ENCODE peak calls at places on chromosomes 3 and 15, in nine cellular contexts. U is NCI-H1694 treated with DMSO at 0.1 percent for 48 hours, L is amniotic stem cell, H is H54, S is HuH-7, Q is NCI-H1436, P is tibial artery, O is upper lobe of right lung, A is foreskin keratinocyte. T is an unnamed sample.

GRCh38 chr15:63166219-63166618 is 8.9 kb upstream of the RPS27L start:
- DNase-seq in O (no peak), P (no peak), L (no peak), U (no peak), A (no peak), S (no peak), H (no peak), Q (no peak), T (peak; percentile 63)

GRCh38 chr15:59166601-59167265 is 39.9 kb upstream of the LDHAL6B start:
- DNase-seq in U (no peak), O (peak; percentile 60), S (no peak), P (no peak), A (peak; percentile 30), L (no peak), Q (no peak), H (no peak), T (no peak)

GRCh38 chr15:31482122-31482922 is 155.7 kb downstream of the KLF13 start:
- DNase-seq in O (peak; percentile 52), S (no peak), L (no peak), P (peak; percentile 55), H (no peak), U (no peak), A (no peak), Q (no peak), T (no peak)

GRCh38 chr3:14441920-14442300 is 39.5 kb downstream of the SLC6A6 start:
- DNase-seq in U (no peak), Q (no peak), L (no peak), H (no peak), O (no peak), S (no peak), P (no peak), A (no peak), T (no peak)

GRCh38 chr3:112803472-112803871 is 43.2 kb downstream of the CD200R1L start:
- DNase-seq in A (no peak), P (no peak), U (no peak), L (no peak), H (no peak), S (no peak), Q (no peak), O (no peak), T (no peak)

GRCh38 chr3:123272547-123272946 is 70.8 kb downstream of the SEC22A start:
- DNase-seq in Q (no peak), P (no peak), A (peak; percentile 61), S (no peak), O (no peak), H (no peak), L (no peak), U (no peak), T (no peak)

GRCh38 chr3:140268610-140269009 is 333.6 kb downstream of the CLSTN2 start:
- DNase-seq in S (no peak), L (no peak), H (no peak), A (no peak), Q (no peak), P (no peak), U (no peak), O (no peak), T (no peak)

GRCh38 chr3:43866529-43867353 is 176.0 kb downstream of the ABHD5 start:
- DNase-seq in L (peak; percentile 38), U (no peak), S (no peak), A (peak; percentile 76), P (no peak), O (no peak), H (no peak), Q (no peak), T (no peak)

GRCh38 chr15:69305204-69305931 is 6.7 kb downstream of the PAQR5 start:
- DNase-seq in L (peak; percentile 29), S (no peak), H (peak; percentile 67), Q (no peak), U (no peak), O (peak; percentile 81), A (no peak), P (no peak), T (peak; percentile 86)

GRCh38 chr3:16113704-16114103 is 60.8 kb upstream of the GALNT15 start:
- DNase-seq in O (no peak), L (peak; percentile 9), P (no peak), A (no peak), S (no peak), Q (no peak), U (no peak), H (no peak), T (no peak)

GRCh38 chr15:69973102-69973714 is 124.5 kb downstream of the TLE3 start:
- DNase-seq in S (peak; percentile 67), O (no peak), Q (no peak), L (peak; percentile 5), A (peak; percentile 64), P (no peak), U (no peak), H (no peak), T (peak; percentile 82)

GRCh38 chr3:12719984-12720656 is 38.9 kb downstream of the TMEM40 start:
- DNase-seq in A (peak; percentile 60), L (peak; percentile 91), Q (peak; percentile 55), O (peak; percentile 70), H (peak; percentile 75), S (peak; percentile 90), U (peak; percentile 6), P (peak; percentile 82), T (peak; percentile 79)

T was measured in NB4.